ENCODE peak calls at places on chromosome 3, in nine cellular contexts. Z is cardiac muscle cell, C is psoas muscle, Y is esophagus muscularis mucosa, B is HL-60, K is GM23338, L is lung, V is neural progenitor cell, N is HepG2. F is an unnamed sample.

GRCh38 chr3:113758389-113759029 is 11.7 kb downstream of the ATP6V1A start:
- DNase-seq in Z (peak), C (no peak), Y (no peak), B (no peak), K (no peak), L (no peak), V (no peak), N (no peak), F (no peak)

GRCh38 chr3:95271330-95271729 is 1208.5 kb downstream of the NSUN3 start:
- DNase-seq in Z (no peak), C (no peak), Y (no peak), B (no peak), K (no peak), L (no peak), V (no peak), N (no peak), F (no peak)

GRCh38 chr3:7382293-7383033 is 521.5 kb downstream of the GRM7 start:
- DNase-seq in Z (peak), C (no peak), Y (no peak), B (no peak), K (no peak), L (no peak), V (no peak), N (no peak), F (no peak)

GRCh38 chr3:64203969-64204632 is 21.2 kb downstream of the PRICKLE2 start:
- DNase-seq in Z (no peak), C (no peak), Y (peak), B (no peak), K (no peak), L (no peak), V (no peak), N (no peak), F (no peak)

GRCh38 chr3:172146349-172146748 is 107.0 kb downstream of the FNDC3B start:
- DNase-seq in Z (no peak), C (no peak), Y (no peak), B (no peak), K (no peak), L (no peak), V (no peak), N (no peak), F (no peak)

GRCh38 chr3:133451309-133451708 is 51.5 kb downstream of the BFSP2 start:
- DNase-seq in Z (no peak), C (no peak), Y (no peak), B (no peak), K (no peak), L (no peak), V (no peak), N (no peak), F (no peak)

GRCh38 chr3:123353852-123354238 is 95.0 kb downstream of the ADCY5 start:
- DNase-seq in Z (peak), C (no peak), Y (no peak), B (no peak), K (no peak), L (no peak), V (no peak), N (no peak), F (no peak)

GRCh38 chr3:138479355-138479964 is 45.0 kb downstream of the ESYT3 start:
- DNase-seq in Z (peak), C (no peak), Y (no peak), B (peak), K (peak), L (no peak), V (peak), N (peak), F (peak)

GRCh38 chr3:129834580-129834979 is 58.9 kb downstream of the TMCC1 start:
- DNase-seq in Z (peak), C (no peak), Y (no peak), B (no peak), K (no peak), L (no peak), V (no peak), N (no peak), F (no peak)

GRCh38 chr3:122443090-122443489 is 27.2 kb upstream of the WDR5B start:
- DNase-seq in Z (no peak), C (no peak), Y (no peak), B (no peak), K (peak), L (no peak), V (peak), N (peak), F (no peak)

GRCh38 chr3:109532257-109533216 is 195.2 kb upstream of the DPPA4 start:
- DNase-seq in Z (peak), C (no peak), Y (no peak), B (peak), K (peak), L (peak), V (peak), N (peak), F (peak)

GRCh38 chr3:128726691-128727031 is 678 bp downstream of the RAB7A start:
- DNase-seq in Z (peak), C (peak), Y (peak), B (peak), K (peak), L (peak), V (peak), N (peak), F (peak)

GRCh38 chr3:13594146-13594545 is 45.2 kb downstream of the FBLN2 start:
- DNase-seq in Z (no peak), C (no peak), Y (no peak), B (no peak), K (no peak), L (no peak), V (no peak), N (no peak), F (no peak)

GRCh38 chr3:13595001-13595421 is 46.1 kb downstream of the FBLN2 start:
- DNase-seq in Z (no peak), C (no peak), Y (no peak), B (no peak), K (no peak), L (no peak), V (no peak), N (no peak), F (no peak)

GRCh38 chr3:13595485-13595884 is 46.6 kb downstream of the FBLN2 start:
- DNase-seq in Z (no peak), C (no peak), Y (no peak), B (no peak), K (peak), L (no peak), V (no peak), N (peak), F (no peak)

GRCh38 chr3:13590841-13591515 is 42.1 kb downstream of the FBLN2 start:
- DNase-seq in Z (no peak), C (no peak), Y (no peak), B (no peak), K (no peak), L (no peak), V (no peak), N (no peak), F (no peak)

DNA sequence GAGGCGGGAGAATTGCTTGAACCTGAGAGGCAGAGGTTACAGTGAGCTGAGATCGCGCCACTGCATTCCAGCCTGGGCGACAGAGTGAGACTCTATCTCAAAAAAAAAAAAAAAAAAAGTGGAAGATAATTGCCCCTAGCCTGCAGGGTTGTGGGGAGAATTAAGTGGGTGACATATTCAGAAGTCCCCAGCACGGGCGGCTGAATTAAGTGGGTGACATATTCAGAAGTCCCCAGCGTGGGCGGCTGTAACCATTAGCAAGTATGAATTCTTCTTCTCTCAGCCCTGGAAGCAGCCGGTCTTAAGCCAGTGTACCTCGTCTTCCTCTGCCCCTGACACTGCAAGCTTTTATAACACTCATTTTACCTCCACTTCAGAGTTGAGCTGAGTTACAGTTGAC is 44.7 kb downstream of the FBLN2 start:
- DNase-seq in Z (no peak), C (no peak), Y (no peak), B (no peak), K (no peak), L (no peak), V (no peak), N (no peak), F (no peak)
- H3K27ac ChIP-seq in Z (no peak), C (no peak), Y (no peak), B (no peak), K (no peak), L (no peak), V (no peak), N (no peak), F (no peak)

DNA sequence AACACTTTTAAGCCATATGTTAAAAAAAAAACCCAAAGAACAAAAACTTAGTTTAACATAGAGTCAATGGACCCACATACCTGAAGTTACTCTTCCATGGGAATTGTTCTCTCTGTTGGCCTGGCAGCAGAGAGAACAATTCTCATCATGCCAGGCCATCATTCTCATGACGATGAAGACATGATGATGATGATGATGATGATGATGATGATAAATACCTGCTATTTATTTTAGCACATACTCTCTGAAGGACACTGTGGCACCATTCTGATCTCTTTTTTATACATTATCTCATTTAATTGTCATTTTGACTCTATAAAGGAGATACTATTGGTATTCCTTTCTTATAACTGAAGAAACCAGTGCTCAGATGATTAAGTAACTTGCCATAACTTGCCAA is 366.9 kb downstream of the MFSD1 start:
- DNase-seq in Z (no peak), C (no peak), Y (no peak), B (no peak), K (no peak), L (no peak), V (no peak), N (no peak), F (no peak)
- H3K27ac ChIP-seq in Z (no peak), C (no peak), Y (no peak), B (no peak), K (no peak), L (no peak), V (no peak), N (no peak), F (no peak)

GRCh38 chr3:56257826-56258225 is 210.4 kb downstream of the ERC2 start:
- DNase-seq in Z (no peak), C (no peak), Y (no peak), B (no peak), K (no peak), L (no peak), V (peak), N (no peak), F (no peak)

GRCh38 chr3:56260262-56260661 is 208.0 kb downstream of the ERC2 start:
- DNase-seq in Z (no peak), C (no peak), Y (no peak), B (no peak), K (peak), L (no peak), V (no peak), N (no peak), F (no peak)

GRCh38 chr3:56254261-56254660 is 214.0 kb downstream of the ERC2 start:
- DNase-seq in Z (no peak), C (no peak), Y (no peak), B (no peak), K (peak), L (no peak), V (no peak), N (no peak), F (no peak)

GRCh38 chr3:56251343-56251945 is 216.8 kb downstream of the ERC2 start:
- DNase-seq in Z (peak), C (no peak), Y (no peak), B (peak), K (peak), L (peak), V (peak), N (peak), F (peak)

GRCh38 chr3:56254835-56255234 is 213.4 kb downstream of the ERC2 start:
- DNase-seq in Z (no peak), C (no peak), Y (no peak), B (no peak), K (peak), L (no peak), V (no peak), N (no peak), F (no peak)
- H3K27ac ChIP-seq in Z (no peak), C (no peak), Y (no peak), B (no peak), K (peak), L (no peak), V (no peak), N (no peak), F (no peak)

GRCh38 chr3:8653800-8654408 is 9.3 kb upstream of the SSUH2 start:
- DNase-seq in Z (no peak), C (no peak), Y (no peak), B (no peak), K (no peak), L (no peak), V (no peak), N (peak), F (no peak)
- H3K27ac ChIP-seq in Z (no peak), C (no peak), Y (no peak), B (no peak), K (no peak), L (no peak), V (no peak), N (peak), F (peak)

GRCh38 chr3:142004025-142004424 is 127.6 kb downstream of the ATP1B3 start:
- DNase-seq in Z (no peak), C (no peak), Y (no peak), B (no peak), K (no peak), L (no peak), V (no peak), N (no peak), F (no peak)

GRCh38 chr3:141996437-141996836 is 120.0 kb downstream of the ATP1B3 start:
- DNase-seq in Z (no peak), C (no peak), Y (no peak), B (no peak), K (no peak), L (no peak), V (no peak), N (no peak), F (no peak)

GRCh38 chr3:142003291-142003690 is 126.8 kb downstream of the ATP1B3 start:
- DNase-seq in Z (no peak), C (no peak), Y (no peak), B (no peak), K (no peak), L (no peak), V (peak), N (no peak), F (no peak)

GRCh38 chr3:141998674-141999290 is 122.3 kb downstream of the ATP1B3 start:
- DNase-seq in Z (peak), C (no peak), Y (no peak), B (no peak), K (no peak), L (no peak), V (no peak), N (peak), F (peak)

DNA sequence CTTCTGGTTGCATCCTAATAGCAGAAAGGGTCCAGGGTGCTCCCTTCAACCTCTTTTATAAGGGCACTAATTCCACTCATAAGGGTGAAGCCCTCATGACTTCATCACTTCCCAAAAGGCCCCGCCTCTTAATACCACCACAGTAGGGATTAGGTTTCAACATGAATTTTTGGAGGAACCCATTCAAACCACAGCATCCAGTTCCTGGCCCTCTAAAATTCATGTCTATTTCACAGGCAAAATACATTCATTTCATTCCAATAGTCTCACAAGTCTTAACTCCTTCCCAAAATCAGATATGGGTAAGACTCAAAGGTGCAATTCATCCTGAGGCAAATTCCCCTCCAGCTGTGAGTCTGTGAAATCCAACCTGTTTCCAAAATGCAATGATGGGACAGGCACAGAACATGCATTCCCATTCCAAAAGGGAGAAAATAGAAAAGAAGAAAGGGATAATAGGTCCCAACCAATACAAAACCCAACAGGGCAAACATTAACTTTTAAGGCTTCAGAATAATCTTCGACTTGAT is 124.0 kb downstream of the ATP1B3 start:
- DNase-seq in Z (peak), C (no peak), Y (no peak), B (no peak), K (no peak), L (no peak), V (no peak), N (no peak), F (peak)
- H3K27ac ChIP-seq in Z (no peak), C (no peak), Y (no peak), B (no peak), K (no peak), L (no peak), V (no peak), N (no peak), F (no peak)

F was measured in SJCRH30.